ENCODE peak calls at places on chromosomes 6 and 20, in seven cellular contexts. H, Q, T, F, W, G and K are unnamed samples.

GRCh38 chr6:11367638-11368199 is 135.3 kb upstream of the NEDD9 start:
- DNase-seq in Q (no peak), T (no peak), H (peak), F (no peak), W (no peak), G (no peak), K (no peak)

GRCh38 chr6:151649835-151650234 is 156.0 kb downstream of the CCDC170 start:
- DNase-seq in H (no peak), G (no peak), Q (no peak), F (no peak), T (no peak), W (no peak), K (no peak)

GRCh38 chr6:109790131-109790530 is 99.0 kb downstream of the FIG4 start:
- DNase-seq in T (no peak), W (no peak), Q (no peak), F (no peak), G (peak), H (no peak), K (no peak)

GRCh38 chr6:105797313-105797970 is 288.7 kb upstream of the PRDM1 start:
- DNase-seq in F (no peak), Q (no peak), H (no peak), G (no peak), W (no peak), T (no peak), K (no peak)

GRCh38 chr6:66435321-66435720 is 728.3 kb upstream of the EYS start:
- DNase-seq in Q (no peak), T (no peak), H (no peak), W (no peak), F (no peak), G (no peak), K (no peak)

GRCh38 chr20:62539208-62539607 is 63.4 kb upstream of the GATA5 start:
- DNase-seq in T (no peak), F (peak), G (no peak), H (no peak), W (no peak), Q (no peak), K (no peak)

GRCh38 chr6:13427838-13428527 is 59.4 kb downstream of the GFOD1 start:
- DNase-seq in Q (no peak), F (no peak), G (no peak), H (no peak), W (no peak), T (peak), K (no peak)

GRCh38 chr6:39197521-39198500 is 31.5 kb downstream of the KCNK5 start:
- DNase-seq in F (no peak), Q (no peak), T (no peak), H (no peak), G (no peak), W (no peak), K (no peak)

GRCh38 chr20:2273634-2274302 is 22.0 kb upstream of the TGM3 start:
- DNase-seq in W (no peak), Q (no peak), T (no peak), G (no peak), H (no peak), F (no peak), K (no peak)

GRCh38 chr6:86045038-86045437 is 402.4 kb upstream of the SYNCRIP start:
- DNase-seq in H (no peak), T (no peak), F (no peak), W (no peak), G (no peak), Q (no peak), K (no peak)

GRCh38 chr20:12287575-12287974 is 369.9 kb downstream of the BTBD3 start:
- DNase-seq in H (no peak), W (no peak), Q (no peak), G (peak), T (no peak), F (no peak), K (no peak)

GRCh38 chr20:54148947-54149764 is 24.6 kb downstream of the CYP24A1 start:
- DNase-seq in H (peak), W (no peak), F (no peak), T (no peak), Q (no peak), G (peak), K (no peak)

GRCh38 chr20:50588034-50588736 is 78.0 kb downstream of the PTPN1 start:
- DNase-seq in T (peak), G (peak), W (peak), H (peak), Q (no peak), F (no peak), K (no peak)

GRCh38 chr6:38599261-38599660 is 40.5 kb downstream of the BTBD9 start:
- DNase-seq in Q (no peak), H (no peak), T (peak), W (no peak), G (no peak), F (no peak), K (no peak)

GRCh38 chr20:58886546-58886945 is 34.0 kb downstream of the GNAS start:
- DNase-seq in Q (no peak), G (no peak), W (no peak), F (no peak), T (no peak), H (no peak), K (no peak)

GRCh38 chr6:32271427-32271826 is 47.6 kb upstream of the NOTCH4 start:
- DNase-seq in H (no peak), T (no peak), Q (no peak), G (no peak), W (no peak), F (no peak), K (no peak)

GRCh38 chr20:3818155-3819151 is 1.9 kb upstream of the AP5S1 start:
- DNase-seq in G (peak), F (peak), H (peak), Q (no peak), T (peak), W (peak), K (no peak)

GRCh38 chr20:574297-574942 is 30.8 kb upstream of the CSNK2A1 start:
- DNase-seq in H (no peak), T (no peak), W (no peak), G (no peak), F (peak), Q (no peak), K (no peak)

GRCh38 chr6:56062856-56063255 is 184.5 kb downstream of the COL21A1 start:
- DNase-seq in W (no peak), H (no peak), F (no peak), T (no peak), G (no peak), Q (no peak), K (no peak)

GRCh38 chr6:79466222-79466834 is 70.9 kb downstream of the LCA5 start:
- DNase-seq in F (no peak), T (no peak), G (no peak), W (peak), Q (no peak), H (no peak), K (no peak)

GRCh38 chr20:14644698-14645097 is 307.3 kb upstream of the FLRT3 start:
- DNase-seq in G (no peak), T (no peak), W (no peak), Q (no peak), F (no peak), H (no peak), K (no peak)

GRCh38 chr6:154951400-154952200 is 43.5 kb upstream of the TIAM2 start:
- DNase-seq in H (no peak), Q (no peak), F (no peak), G (peak), T (no peak), W (no peak), K (no peak)

GRCh38 chr6:124858564-124858963 is 103.7 kb upstream of the RNF217 start:
- DNase-seq in H (no peak), T (no peak), W (no peak), G (no peak), Q (no peak), F (no peak), K (no peak)

GRCh38 chr6:135624402-135625297 is 127.1 kb upstream of the AHI1 start:
- DNase-seq in H (no peak), Q (no peak), W (no peak), T (no peak), F (no peak), G (peak), K (no peak)

GRCh38 chr6:116858060-116858459 is 19.0 kb upstream of the RFX6 start:
- DNase-seq in T (no peak), W (no peak), G (no peak), Q (no peak), H (no peak), F (no peak), K (no peak)

GRCh38 chr20:846894-847278 is 13.4 kb downstream of the FAM110A start:
- DNase-seq in F (no peak), H (no peak), G (no peak), W (no peak), Q (no peak), T (no peak), K (no peak)

GRCh38 chr20:34262488-34263288 is 21.5 kb downstream of the ASIP start:
- DNase-seq in F (no peak), T (peak), W (no peak), G (no peak), Q (no peak), H (no peak), K (no peak)

GRCh38 chr6:156944412-156944811 is 167.2 kb downstream of the ARID1B start:
- DNase-seq in G (no peak), F (no peak), H (no peak), T (no peak), Q (no peak), W (no peak), K (no peak)